ENCODE peak calls at places on chromosomes 7 and 10, in ten cellular contexts. One of them, this sample, is unnamed.

GRCh38 chr10:69458426-69459100 is 7.3 kb downstream of the TSPAN15 start:
- DNase-seq in CD4-positive, alpha-beta T cell: no peak
- DNase-seq in NCI-H524: no peak
- DNase-seq in aorta: peak; percentile 51
- DNase-seq in endothelial cell: no peak
- DNase-seq in T-helper 2 cell: no peak
- DNase-seq in epithelial cell of prostate: no peak
- DNase-seq in IMR-90: no peak
- DNase-seq in NCI-H2081: no peak
- DNase-seq in T-helper 1 cell: no peak
- DNase-seq in this sample: no peak

GRCh38 chr7:143002856-143003255 is 24.1 kb downstream of the OR9A2 start:
- DNase-seq in CD4-positive, alpha-beta T cell: no peak
- DNase-seq in NCI-H524: no peak
- DNase-seq in aorta: no peak
- DNase-seq in endothelial cell: no peak
- DNase-seq in T-helper 2 cell: no peak
- DNase-seq in epithelial cell of prostate: no peak
- DNase-seq in IMR-90: no peak
- DNase-seq in NCI-H2081: no peak
- DNase-seq in T-helper 1 cell: no peak
- DNase-seq in this sample: no peak

GRCh38 chr7:105439174-105439893 is 50.6 kb upstream of the SRPK2 start:
- DNase-seq in CD4-positive, alpha-beta T cell: no peak
- DNase-seq in NCI-H524: peak; percentile 26
- DNase-seq in aorta: no peak
- DNase-seq in endothelial cell: no peak
- DNase-seq in T-helper 2 cell: no peak
- DNase-seq in epithelial cell of prostate: peak; percentile 82
- DNase-seq in IMR-90: peak; percentile 86
- DNase-seq in NCI-H2081: peak; percentile 75
- DNase-seq in T-helper 1 cell: no peak
- DNase-seq in this sample: no peak

GRCh38 chr7:43211693-43212092 is 99.2 kb downstream of the HECW1 start:
- DNase-seq in CD4-positive, alpha-beta T cell: no peak
- DNase-seq in NCI-H524: no peak
- DNase-seq in aorta: no peak
- DNase-seq in endothelial cell: no peak
- DNase-seq in T-helper 2 cell: no peak
- DNase-seq in epithelial cell of prostate: no peak
- DNase-seq in IMR-90: no peak
- DNase-seq in NCI-H2081: no peak
- DNase-seq in T-helper 1 cell: no peak
- DNase-seq in this sample: no peak

GRCh38 chr10:123704076-123704475 is 37.9 kb downstream of the GPR26 start:
- DNase-seq in CD4-positive, alpha-beta T cell: no peak
- DNase-seq in NCI-H524: no peak
- DNase-seq in aorta: no peak
- DNase-seq in endothelial cell: no peak
- DNase-seq in T-helper 2 cell: no peak
- DNase-seq in epithelial cell of prostate: no peak
- DNase-seq in IMR-90: no peak
- DNase-seq in NCI-H2081: no peak
- DNase-seq in T-helper 1 cell: no peak
- DNase-seq in this sample: no peak

GRCh38 chr10:74901867-74902439 is 75.6 kb downstream of the KAT6B start:
- DNase-seq in CD4-positive, alpha-beta T cell: no peak
- DNase-seq in NCI-H524: no peak
- DNase-seq in aorta: no peak
- DNase-seq in endothelial cell: no peak
- DNase-seq in T-helper 2 cell: no peak
- DNase-seq in epithelial cell of prostate: no peak
- DNase-seq in IMR-90: no peak
- DNase-seq in NCI-H2081: no peak
- DNase-seq in T-helper 1 cell: no peak
- DNase-seq in this sample: no peak

GRCh38 chr7:43164757-43165156 is 52.3 kb downstream of the HECW1 start:
- DNase-seq in CD4-positive, alpha-beta T cell: no peak
- DNase-seq in NCI-H524: no peak
- DNase-seq in aorta: no peak
- DNase-seq in endothelial cell: no peak
- DNase-seq in T-helper 2 cell: no peak
- DNase-seq in epithelial cell of prostate: peak; percentile 97
- DNase-seq in IMR-90: peak; percentile 97
- DNase-seq in NCI-H2081: no peak
- DNase-seq in T-helper 1 cell: no peak
- DNase-seq in this sample: no peak

GRCh38 chr10:3030765-3031164 is 36.6 kb upstream of the PFKP start:
- DNase-seq in CD4-positive, alpha-beta T cell: no peak
- DNase-seq in NCI-H524: no peak
- DNase-seq in aorta: no peak
- DNase-seq in endothelial cell: no peak
- DNase-seq in T-helper 2 cell: no peak
- DNase-seq in epithelial cell of prostate: no peak
- DNase-seq in IMR-90: peak; percentile 69
- DNase-seq in NCI-H2081: no peak
- DNase-seq in T-helper 1 cell: no peak
- DNase-seq in this sample: no peak

GRCh38 chr10:91589015-91589655 is 43.7 kb downstream of the PPP1R3C start:
- DNase-seq in CD4-positive, alpha-beta T cell: no peak
- DNase-seq in NCI-H524: no peak
- DNase-seq in aorta: peak; percentile 78
- DNase-seq in endothelial cell: no peak
- DNase-seq in T-helper 2 cell: no peak
- DNase-seq in epithelial cell of prostate: no peak
- DNase-seq in IMR-90: peak; percentile 46
- DNase-seq in NCI-H2081: no peak
- DNase-seq in T-helper 1 cell: no peak
- DNase-seq in this sample: no peak

GRCh38 chr10:92757720-92758119 is 68.0 kb downstream of the HHEX start:
- DNase-seq in CD4-positive, alpha-beta T cell: no peak
- DNase-seq in NCI-H524: no peak
- DNase-seq in aorta: no peak
- DNase-seq in endothelial cell: no peak
- DNase-seq in T-helper 2 cell: no peak
- DNase-seq in epithelial cell of prostate: no peak
- DNase-seq in IMR-90: no peak
- DNase-seq in NCI-H2081: no peak
- DNase-seq in T-helper 1 cell: no peak
- DNase-seq in this sample: no peak

GRCh38 chr10:122981066-122981464 is 864 bp downstream of the PSTK start:
- DNase-seq in CD4-positive, alpha-beta T cell: no peak
- DNase-seq in NCI-H524: no peak
- DNase-seq in aorta: no peak
- DNase-seq in endothelial cell: no peak
- DNase-seq in T-helper 2 cell: no peak
- DNase-seq in epithelial cell of prostate: no peak
- DNase-seq in IMR-90: peak; percentile 53
- DNase-seq in NCI-H2081: no peak
- DNase-seq in T-helper 1 cell: no peak
- DNase-seq in this sample: no peak

GRCh38 chr10:60495357-60495756 is 105.7 kb upstream of the ANK3 start:
- DNase-seq in CD4-positive, alpha-beta T cell: no peak
- DNase-seq in NCI-H524: no peak
- DNase-seq in aorta: no peak
- DNase-seq in endothelial cell: no peak
- DNase-seq in T-helper 2 cell: no peak
- DNase-seq in epithelial cell of prostate: no peak
- DNase-seq in IMR-90: peak; percentile 28
- DNase-seq in NCI-H2081: no peak
- DNase-seq in T-helper 1 cell: no peak
- DNase-seq in this sample: no peak

GRCh38 chr7:131008840-131009651 is 275.0 kb upstream of the KLF14 start:
- DNase-seq in CD4-positive, alpha-beta T cell: no peak
- DNase-seq in NCI-H524: no peak
- DNase-seq in aorta: no peak
- DNase-seq in endothelial cell: no peak
- DNase-seq in T-helper 2 cell: no peak
- DNase-seq in epithelial cell of prostate: no peak
- DNase-seq in IMR-90: peak; percentile 75
- DNase-seq in NCI-H2081: no peak
- DNase-seq in T-helper 1 cell: no peak
- DNase-seq in this sample: no peak

GRCh38 chr10:16768702-16769101 is 48.5 kb downstream of the RSU1 start:
- DNase-seq in CD4-positive, alpha-beta T cell: no peak
- DNase-seq in NCI-H524: no peak
- DNase-seq in aorta: no peak
- DNase-seq in endothelial cell: no peak
- DNase-seq in T-helper 2 cell: no peak
- DNase-seq in epithelial cell of prostate: no peak
- DNase-seq in IMR-90: no peak
- DNase-seq in NCI-H2081: no peak
- DNase-seq in T-helper 1 cell: no peak
- DNase-seq in this sample: no peak

GRCh38 chr7:6656413-6656812 is 19.3 kb downstream of the ZNF316 start:
- DNase-seq in CD4-positive, alpha-beta T cell: no peak
- DNase-seq in NCI-H524: no peak
- DNase-seq in aorta: no peak
- DNase-seq in endothelial cell: no peak
- DNase-seq in T-helper 2 cell: no peak
- DNase-seq in epithelial cell of prostate: no peak
- DNase-seq in IMR-90: no peak
- DNase-seq in NCI-H2081: no peak
- DNase-seq in T-helper 1 cell: no peak
- DNase-seq in this sample: no peak

GRCh38 chr10:77774940-77775391 is 137.4 kb upstream of the KCNMA1 start:
- DNase-seq in CD4-positive, alpha-beta T cell: no peak
- DNase-seq in NCI-H524: no peak
- DNase-seq in aorta: no peak
- DNase-seq in endothelial cell: no peak
- DNase-seq in T-helper 2 cell: no peak
- DNase-seq in epithelial cell of prostate: no peak
- DNase-seq in IMR-90: peak; percentile 63
- DNase-seq in NCI-H2081: no peak
- DNase-seq in T-helper 1 cell: no peak
- DNase-seq in this sample: no peak

GRCh38 chr10:31288001-31288400 is 31.0 kb upstream of the ZEB1 start:
- DNase-seq in CD4-positive, alpha-beta T cell: no peak
- DNase-seq in NCI-H524: no peak
- DNase-seq in aorta: no peak
- DNase-seq in endothelial cell: no peak
- DNase-seq in T-helper 2 cell: no peak
- DNase-seq in epithelial cell of prostate: no peak
- DNase-seq in IMR-90: no peak
- DNase-seq in NCI-H2081: no peak
- DNase-seq in T-helper 1 cell: no peak
- DNase-seq in this sample: no peak

GRCh38 chr10:130167193-130167592 is 31.0 kb downstream of the GLRX3 start:
- DNase-seq in CD4-positive, alpha-beta T cell: no peak
- DNase-seq in NCI-H524: no peak
- DNase-seq in aorta: no peak
- DNase-seq in endothelial cell: no peak
- DNase-seq in T-helper 2 cell: no peak
- DNase-seq in epithelial cell of prostate: no peak
- DNase-seq in IMR-90: no peak
- DNase-seq in NCI-H2081: no peak
- DNase-seq in T-helper 1 cell: no peak
- DNase-seq in this sample: no peak

GRCh38 chr7:47501406-47501805 is 80.5 kb downstream of the TNS3 start:
- DNase-seq in CD4-positive, alpha-beta T cell: no peak
- DNase-seq in NCI-H524: no peak
- DNase-seq in aorta: peak; percentile 62
- DNase-seq in endothelial cell: no peak
- DNase-seq in T-helper 2 cell: no peak
- DNase-seq in epithelial cell of prostate: no peak
- DNase-seq in IMR-90: peak; percentile 96
- DNase-seq in NCI-H2081: no peak
- DNase-seq in T-helper 1 cell: no peak
- DNase-seq in this sample: no peak

GRCh38 chr10:100735345-100736143 is 9.8 kb upstream of the PAX2 start:
- DNase-seq in CD4-positive, alpha-beta T cell: no peak
- DNase-seq in NCI-H524: no peak
- DNase-seq in aorta: no peak
- DNase-seq in endothelial cell: no peak
- DNase-seq in T-helper 2 cell: no peak
- DNase-seq in epithelial cell of prostate: no peak
- DNase-seq in IMR-90: no peak
- DNase-seq in NCI-H2081: no peak
- DNase-seq in T-helper 1 cell: no peak
- DNase-seq in this sample: peak; percentile 27

GRCh38 chr7:16918288-16918895 is 36.6 kb upstream of the AGR3 start:
- DNase-seq in CD4-positive, alpha-beta T cell: no peak
- DNase-seq in NCI-H524: peak; percentile 6
- DNase-seq in aorta: no peak
- DNase-seq in endothelial cell: peak; percentile 30
- DNase-seq in T-helper 2 cell: no peak
- DNase-seq in epithelial cell of prostate: no peak
- DNase-seq in IMR-90: peak; percentile 64
- DNase-seq in NCI-H2081: peak; percentile 52
- DNase-seq in T-helper 1 cell: peak; percentile 8
- DNase-seq in this sample: no peak

GRCh38 chr10:49736564-49737113 is 25.5 kb downstream of the OGDHL start:
- DNase-seq in CD4-positive, alpha-beta T cell: no peak
- DNase-seq in NCI-H524: no peak
- DNase-seq in aorta: no peak
- DNase-seq in endothelial cell: no peak
- DNase-seq in T-helper 2 cell: no peak
- DNase-seq in epithelial cell of prostate: no peak
- DNase-seq in IMR-90: no peak
- DNase-seq in NCI-H2081: no peak
- DNase-seq in T-helper 1 cell: no peak
- DNase-seq in this sample: no peak

GRCh38 chr10:125057158-125058001 is 103.0 kb downstream of the CTBP2 start:
- DNase-seq in CD4-positive, alpha-beta T cell: no peak
- DNase-seq in NCI-H524: no peak
- DNase-seq in aorta: peak; percentile 81
- DNase-seq in endothelial cell: peak; percentile 47
- DNase-seq in T-helper 2 cell: no peak
- DNase-seq in epithelial cell of prostate: no peak
- DNase-seq in IMR-90: peak; percentile 99
- DNase-seq in NCI-H2081: no peak
- DNase-seq in T-helper 1 cell: no peak
- DNase-seq in this sample: peak; percentile 43

GRCh38 chr7:67738-68395 is 124.5 kb upstream of the FAM20C start:
- DNase-seq in CD4-positive, alpha-beta T cell: no peak
- DNase-seq in NCI-H524: no peak
- DNase-seq in aorta: peak; percentile 42
- DNase-seq in endothelial cell: no peak
- DNase-seq in T-helper 2 cell: no peak
- DNase-seq in epithelial cell of prostate: no peak
- DNase-seq in IMR-90: peak; percentile 29
- DNase-seq in NCI-H2081: no peak
- DNase-seq in T-helper 1 cell: no peak
- DNase-seq in this sample: no peak

GRCh38 chr7:158034571-158034970 is 553.1 kb downstream of the PTPRN2 start:
- DNase-seq in CD4-positive, alpha-beta T cell: no peak
- DNase-seq in NCI-H524: no peak
- DNase-seq in aorta: peak; percentile 25
- DNase-seq in endothelial cell: no peak
- DNase-seq in T-helper 2 cell: no peak
- DNase-seq in epithelial cell of prostate: no peak
- DNase-seq in IMR-90: no peak
- DNase-seq in NCI-H2081: no peak
- DNase-seq in T-helper 1 cell: no peak
- DNase-seq in this sample: no peak

GRCh38 chr7:40793132-40793531 is 658.3 kb downstream of the SUGCT start:
- DNase-seq in CD4-positive, alpha-beta T cell: no peak
- DNase-seq in NCI-H524: no peak
- DNase-seq in aorta: no peak
- DNase-seq in endothelial cell: no peak
- DNase-seq in T-helper 2 cell: no peak
- DNase-seq in epithelial cell of prostate: no peak
- DNase-seq in IMR-90: peak; percentile 38
- DNase-seq in NCI-H2081: no peak
- DNase-seq in T-helper 1 cell: no peak
- DNase-seq in this sample: no peak

GRCh38 chr7:157211710-157212109 is 73.0 kb downstream of the UBE3C start:
- DNase-seq in CD4-positive, alpha-beta T cell: no peak
- DNase-seq in NCI-H524: peak; percentile 87
- DNase-seq in aorta: no peak
- DNase-seq in endothelial cell: no peak
- DNase-seq in T-helper 2 cell: no peak
- DNase-seq in epithelial cell of prostate: no peak
- DNase-seq in IMR-90: peak; percentile 96
- DNase-seq in NCI-H2081: no peak
- DNase-seq in T-helper 1 cell: no peak
- DNase-seq in this sample: no peak

GRCh38 chr7:2109936-2110585 is 122.7 kb downstream of the MAD1L1 start:
- DNase-seq in CD4-positive, alpha-beta T cell: no peak
- DNase-seq in NCI-H524: peak; percentile 98
- DNase-seq in aorta: no peak
- DNase-seq in endothelial cell: no peak
- DNase-seq in T-helper 2 cell: peak; percentile 36
- DNase-seq in epithelial cell of prostate: peak; percentile 70
- DNase-seq in IMR-90: peak; percentile 96
- DNase-seq in NCI-H2081: no peak
- DNase-seq in T-helper 1 cell: no peak
- DNase-seq in this sample: no peak

This sample was measured in naive thymus-derived CD8-positive, alpha-beta T cell.